ENCODE peak calls at places on chromosomes 13 and 19, in nine cellular contexts. N, J, O, Q, V, R, B, K and U are unnamed samples.

GRCh38 chr19:30784850-30785459 is 412.8 kb downstream of the ZNF536 start:
- DNase-seq in N (peak; percentile 32), J (no peak), O (peak; percentile 42), Q (no peak), V (peak; percentile 57), R (peak; percentile 63), B (peak; percentile 25), K (no peak), U (no peak)

GRCh38 chr13:113545455-113545930 is 39.1 kb upstream of the TFDP1 start:
- DNase-seq in N (no peak), J (peak; percentile 10), O (no peak), Q (no peak), V (peak; percentile 47), R (no peak), B (no peak), K (no peak), U (no peak)

GRCh38 chr13:100387416-100387815 is 201.2 kb downstream of the GGACT start:
- DNase-seq in N (no peak), J (no peak), O (no peak), Q (no peak), V (no peak), R (no peak), B (no peak), K (no peak), U (no peak)

GRCh38 chr13:106096661-106097092 is 438.8 kb downstream of the EFNB2 start:
- DNase-seq in N (no peak), J (no peak), O (no peak), Q (no peak), V (no peak), R (no peak), B (no peak), K (no peak), U (no peak)

GRCh38 chr19:50288954-50289353 is 40.2 kb downstream of the KCNC3 start:
- DNase-seq in N (no peak), J (no peak), O (no peak), Q (no peak), V (no peak), R (no peak), B (no peak), K (no peak), U (no peak)

GRCh38 chr19:50607874-50608785 is 31.6 kb downstream of the SYT3 start:
- DNase-seq in N (peak; percentile 45), J (peak; percentile 83), O (peak; percentile 54), Q (no peak), V (peak; percentile 79), R (peak; percentile 20), B (peak; percentile 15), K (no peak), U (peak; percentile 46)

GRCh38 chr13:97212540-97213146 is 9.5 kb upstream of the MBNL2 start:
- DNase-seq in N (no peak), J (no peak), O (no peak), Q (no peak), V (peak; percentile 37), R (no peak), B (no peak), K (no peak), U (no peak)

GRCh38 chr13:45711952-45712351 is 9.8 kb downstream of the CBY2 start:
- DNase-seq in N (no peak), J (no peak), O (no peak), Q (no peak), V (no peak), R (no peak), B (no peak), K (no peak), U (no peak)

GRCh38 chr13:26679411-26679810 is 81.2 kb downstream of the GPR12 start:
- DNase-seq in N (no peak), J (no peak), O (no peak), Q (no peak), V (peak; percentile 73), R (no peak), B (no peak), K (no peak), U (no peak)

GRCh38 chr13:91698767-91699166 is 300.3 kb downstream of the GPC5 start:
- DNase-seq in N (no peak), J (no peak), O (no peak), Q (no peak), V (no peak), R (no peak), B (no peak), K (no peak), U (no peak)

GRCh38 chr13:109426690-109426990 is 359.7 kb downstream of the IRS2 start:
- DNase-seq in N (no peak), J (no peak), O (no peak), Q (no peak), V (no peak), R (no peak), B (no peak), K (no peak), U (no peak)

GRCh38 chr13:97506511-97506910 is 72.5 kb downstream of the RAP2A start:
- DNase-seq in N (no peak), J (no peak), O (no peak), Q (no peak), V (no peak), R (no peak), B (no peak), K (no peak), U (no peak)

GRCh38 chr19:18439025-18439909 is 1.3 kb upstream of the ISYNA1 start:
- DNase-seq in N (no peak), J (no peak), O (no peak), Q (no peak), V (peak; percentile 65), R (peak; percentile 70), B (no peak), K (no peak), U (no peak)

GRCh38 chr13:58080806-58081205 is 449.3 kb downstream of the PCDH17 start:
- DNase-seq in N (no peak), J (no peak), O (no peak), Q (no peak), V (no peak), R (no peak), B (no peak), K (no peak), U (no peak)

GRCh38 chr13:107678075-107678689 is 537.2 kb downstream of the LIG4 start:
- DNase-seq in N (no peak), J (no peak), O (no peak), Q (no peak), V (peak; percentile 14), R (no peak), B (no peak), K (no peak), U (no peak)

GRCh38 chr13:101317986-101318523 is 98.3 kb downstream of the NALCN start:
- DNase-seq in N (no peak), J (no peak), O (no peak), Q (no peak), V (no peak), R (no peak), B (no peak), K (no peak), U (no peak)

GRCh38 chr13:46801831-46802230 is 4.9 kb upstream of the ESD start:
- DNase-seq in N (no peak), J (no peak), O (no peak), Q (no peak), V (no peak), R (no peak), B (no peak), K (no peak), U (no peak)

GRCh38 chr19:1237027-1237659 is 662 bp downstream of the CBARP start:
- DNase-seq in N (no peak), J (peak; percentile 73), O (no peak), Q (no peak), V (peak; percentile 77), R (peak; percentile 65), B (no peak), K (no peak), U (no peak)

GRCh38 chr13:110135977-110136597 is 170.9 kb downstream of the COL4A1 start:
- DNase-seq in N (no peak), J (no peak), O (no peak), Q (no peak), V (no peak), R (no peak), B (no peak), K (no peak), U (no peak)

GRCh38 chr13:113559061-113559460 is 25.5 kb upstream of the TFDP1 start:
- DNase-seq in N (no peak), J (no peak), O (no peak), Q (no peak), V (no peak), R (no peak), B (no peak), K (no peak), U (no peak)